ENCODE peak calls at places on chromosomes 11 and 22, in six cellular contexts. One of them, this sample, is unnamed.

GRCh38 chr22:26751217-26751616 is 93.8 kb downstream of the MIAT start:
- DNase-seq in pancreas: no peak
- DNase-seq in body of pancreas: no peak
- DNase-seq in RWPE1: no peak
- DNase-seq in colonic mucosa: no peak
- DNase-seq in dorsolateral prefrontal cortex: no peak
- DNase-seq in this sample: no peak

GRCh38 chr11:57901278-57901677 is 122.4 kb upstream of the OR9Q1 start:
- DNase-seq in pancreas: no peak
- DNase-seq in RWPE1: no peak
- DNase-seq in colonic mucosa: no peak
- DNase-seq in body of pancreas: no peak
- DNase-seq in dorsolateral prefrontal cortex: no peak
- DNase-seq in this sample: no peak

GRCh38 chr11:503179-503981 is 3.7 kb downstream of the RNH1 start:
- DNase-seq in colonic mucosa: peak
- DNase-seq in body of pancreas: peak
- DNase-seq in dorsolateral prefrontal cortex: peak
- DNase-seq in pancreas: no peak
- DNase-seq in RWPE1: peak
- DNase-seq in this sample: no peak

GRCh38 chr11:81278986-81279385 is 1454.7 kb downstream of the FAM181B start:
- DNase-seq in body of pancreas: no peak
- DNase-seq in RWPE1: no peak
- DNase-seq in dorsolateral prefrontal cortex: no peak
- DNase-seq in colonic mucosa: no peak
- DNase-seq in pancreas: no peak
- DNase-seq in this sample: no peak

GRCh38 chr22:20046730-20047129 is 25.8 kb downstream of the TANGO2 start:
- DNase-seq in RWPE1: no peak
- DNase-seq in body of pancreas: no peak
- DNase-seq in pancreas: no peak
- DNase-seq in dorsolateral prefrontal cortex: no peak
- DNase-seq in colonic mucosa: no peak
- DNase-seq in this sample: no peak

GRCh38 chr11:20488352-20488751 is 100.8 kb downstream of the PRMT3 start:
- DNase-seq in body of pancreas: no peak
- DNase-seq in pancreas: no peak
- DNase-seq in colonic mucosa: no peak
- DNase-seq in dorsolateral prefrontal cortex: no peak
- DNase-seq in RWPE1: no peak
- DNase-seq in this sample: no peak

GRCh38 chr11:95074806-95075563 is 8.3 kb downstream of the SRSF8 start:
- DNase-seq in RWPE1: no peak
- DNase-seq in colonic mucosa: peak
- DNase-seq in pancreas: peak
- DNase-seq in body of pancreas: peak
- DNase-seq in dorsolateral prefrontal cortex: no peak
- DNase-seq in this sample: peak

GRCh38 chr11:44708063-44708462 is 18.7 kb upstream of the TSPAN18 start:
- DNase-seq in dorsolateral prefrontal cortex: no peak
- DNase-seq in RWPE1: no peak
- DNase-seq in pancreas: no peak
- DNase-seq in colonic mucosa: no peak
- DNase-seq in body of pancreas: peak
- DNase-seq in this sample: no peak

GRCh38 chr11:102493524-102493923 is 37.0 kb downstream of the MMP7 start:
- DNase-seq in RWPE1: no peak
- DNase-seq in dorsolateral prefrontal cortex: no peak
- DNase-seq in colonic mucosa: no peak
- DNase-seq in pancreas: no peak
- DNase-seq in body of pancreas: no peak
- DNase-seq in this sample: no peak

GRCh38 chr11:78526497-78527146 is 48.0 kb downstream of the NARS2 start:
- DNase-seq in body of pancreas: no peak
- DNase-seq in dorsolateral prefrontal cortex: no peak
- DNase-seq in RWPE1: no peak
- DNase-seq in colonic mucosa: no peak
- DNase-seq in pancreas: no peak
- DNase-seq in this sample: no peak

GRCh38 chr11:30046211-30046945 is 29.5 kb upstream of the KCNA4 start:
- DNase-seq in dorsolateral prefrontal cortex: no peak
- DNase-seq in pancreas: no peak
- DNase-seq in body of pancreas: no peak
- DNase-seq in RWPE1: no peak
- DNase-seq in colonic mucosa: no peak
- DNase-seq in this sample: no peak

DNA sequence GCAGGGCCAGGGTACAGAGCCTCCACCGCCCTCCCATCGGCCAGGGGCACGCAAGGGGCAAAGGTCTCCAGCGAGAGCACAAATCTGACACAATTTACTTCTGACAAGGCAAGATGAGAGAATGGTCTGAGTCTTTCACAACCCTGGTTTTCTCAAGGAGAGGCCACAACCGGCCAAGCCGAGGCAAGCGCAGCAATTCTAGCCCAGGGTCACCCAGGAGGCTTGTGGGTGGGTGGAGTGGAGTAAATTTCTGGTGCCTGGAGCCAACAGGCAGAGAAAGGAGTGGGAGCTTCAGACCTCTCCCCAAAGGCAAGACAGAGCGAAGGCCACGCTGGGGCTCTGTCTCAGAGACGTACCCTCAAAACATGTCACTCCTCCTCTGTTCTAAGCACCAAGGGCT is 9.3 kb downstream of the LARGE2 start:
- DNase-seq in pancreas: no peak
- DNase-seq in body of pancreas: no peak
- DNase-seq in colonic mucosa: no peak
- DNase-seq in dorsolateral prefrontal cortex: no peak
- DNase-seq in RWPE1: no peak
- DNase-seq in this sample: no peak
- H3K27ac ChIP-seq in pancreas: no peak
- H3K27ac ChIP-seq in body of pancreas: no peak
- H3K27ac ChIP-seq in colonic mucosa: no peak
- H3K27ac ChIP-seq in dorsolateral prefrontal cortex: no peak
- H3K27ac ChIP-seq in RWPE1: peak
- H3K27ac ChIP-seq in this sample: no peak

DNA sequence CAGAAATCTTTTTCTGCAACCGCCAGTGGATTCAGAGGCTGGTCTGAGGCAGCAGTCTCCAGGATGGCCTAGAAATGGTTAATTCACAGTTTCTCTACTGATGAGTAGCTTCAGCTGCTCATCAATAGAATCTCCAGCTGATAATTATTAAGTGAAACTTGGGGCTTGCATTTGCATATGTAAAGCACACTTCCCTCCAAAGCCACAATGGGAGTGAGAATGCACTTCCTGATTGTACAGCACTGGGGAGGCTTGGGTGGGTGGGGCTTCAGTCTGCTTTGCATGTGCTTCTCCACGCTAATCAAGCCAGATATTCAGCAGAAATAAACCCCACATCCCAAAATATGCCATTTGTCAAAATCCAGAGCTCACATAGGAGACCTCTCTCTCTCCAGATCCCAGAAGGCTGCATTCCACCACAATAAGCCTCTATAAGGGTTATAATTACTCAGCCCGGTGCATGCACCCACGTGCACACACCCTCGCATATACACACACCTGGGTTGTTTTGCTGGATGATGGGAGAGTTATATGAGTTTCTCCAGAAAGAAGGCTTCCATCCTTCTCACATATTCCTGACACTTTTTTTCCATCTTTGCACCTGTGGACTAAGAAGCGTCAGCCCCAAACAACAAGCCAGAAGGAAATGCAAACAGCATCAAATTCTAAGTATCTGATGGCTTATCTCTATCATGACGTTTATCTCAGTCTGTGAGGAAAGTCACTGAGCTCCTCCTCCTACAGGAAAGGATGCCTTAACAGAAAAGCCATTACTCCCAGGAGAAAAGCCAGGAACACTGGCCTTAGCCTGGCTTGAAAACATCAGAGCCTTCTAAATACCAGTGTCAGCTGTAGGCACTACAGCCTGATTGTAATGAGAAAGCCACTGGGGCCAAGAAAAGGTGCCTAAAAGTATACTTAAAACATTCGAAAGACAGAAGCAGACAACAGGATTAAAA is 253.3 kb downstream of the LARGE1 start:
- DNase-seq in RWPE1: no peak
- DNase-seq in pancreas: no peak
- DNase-seq in dorsolateral prefrontal cortex: no peak
- DNase-seq in colonic mucosa: peak
- DNase-seq in body of pancreas: no peak
- DNase-seq in this sample: peak
- H3K27ac ChIP-seq in RWPE1: no peak
- H3K27ac ChIP-seq in pancreas: no peak
- H3K27ac ChIP-seq in dorsolateral prefrontal cortex: no peak
- H3K27ac ChIP-seq in colonic mucosa: no peak
- H3K27ac ChIP-seq in body of pancreas: no peak
- H3K27ac ChIP-seq in this sample: no peak

GRCh38 chr11:5597953-5598352 is 1.5 kb downstream of the TRIM6 start:
- DNase-seq in dorsolateral prefrontal cortex: no peak
- DNase-seq in colonic mucosa: no peak
- DNase-seq in RWPE1: no peak
- DNase-seq in body of pancreas: no peak
- DNase-seq in pancreas: no peak
- DNase-seq in this sample: no peak

GRCh38 chr11:5604896-5605295 is 8.5 kb downstream of the TRIM6 start:
- DNase-seq in dorsolateral prefrontal cortex: no peak
- DNase-seq in RWPE1: no peak
- DNase-seq in body of pancreas: no peak
- DNase-seq in pancreas: no peak
- DNase-seq in colonic mucosa: no peak
- DNase-seq in this sample: no peak

GRCh38 chr11:5603326-5603725 is 6.9 kb downstream of the TRIM6 start:
- DNase-seq in colonic mucosa: no peak
- DNase-seq in RWPE1: no peak
- DNase-seq in body of pancreas: no peak
- DNase-seq in dorsolateral prefrontal cortex: no peak
- DNase-seq in pancreas: no peak
- DNase-seq in this sample: no peak

GRCh38 chr11:5596611-5597201 is at the start of gene TRIM6:
- DNase-seq in colonic mucosa: peak
- DNase-seq in body of pancreas: peak
- DNase-seq in RWPE1: peak
- DNase-seq in dorsolateral prefrontal cortex: no peak
- DNase-seq in pancreas: peak
- DNase-seq in this sample: peak

GRCh38 chr11:5600374-5600851 is 4.0 kb downstream of the TRIM6 start:
- DNase-seq in pancreas: peak
- DNase-seq in RWPE1: peak
- DNase-seq in colonic mucosa: peak
- DNase-seq in dorsolateral prefrontal cortex: no peak
- DNase-seq in body of pancreas: peak
- DNase-seq in this sample: peak
- H3K27ac ChIP-seq in pancreas: peak
- H3K27ac ChIP-seq in RWPE1: no peak
- H3K27ac ChIP-seq in colonic mucosa: no peak
- H3K27ac ChIP-seq in dorsolateral prefrontal cortex: no peak
- H3K27ac ChIP-seq in body of pancreas: peak
- H3K27ac ChIP-seq in this sample: peak

DNA sequence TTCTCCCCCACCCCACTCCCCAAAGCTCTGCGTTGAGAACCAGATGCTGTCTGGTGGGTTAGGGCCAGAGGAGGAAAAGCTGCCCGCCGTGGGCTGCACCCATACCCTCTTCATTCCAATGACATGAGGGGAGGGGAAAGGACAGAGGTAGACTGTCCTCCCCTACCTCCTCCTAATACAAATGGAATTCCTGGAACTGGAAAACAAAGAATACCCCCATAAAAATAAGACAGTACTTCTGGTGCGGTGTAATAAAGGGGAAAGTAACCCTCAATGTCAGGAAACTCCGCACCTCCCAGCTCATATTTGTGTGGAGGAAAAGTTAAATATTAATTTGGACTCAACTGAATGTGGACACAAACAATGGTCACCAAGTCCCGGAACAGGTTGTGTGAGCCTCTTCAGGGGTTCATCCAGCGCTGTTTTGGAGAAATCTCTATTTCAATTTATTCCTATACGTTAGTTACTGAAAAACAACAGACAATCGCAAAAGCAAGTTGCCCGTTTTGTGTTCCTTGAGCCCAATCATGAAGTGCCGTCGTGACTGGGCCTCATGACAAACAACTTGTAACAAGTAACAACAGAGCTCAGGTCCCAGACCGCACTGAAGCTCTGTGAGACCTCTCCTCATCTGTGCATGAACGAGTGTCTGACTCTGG is 55.0 kb upstream of the B3GAT1 start:
- DNase-seq in colonic mucosa: peak
- DNase-seq in pancreas: no peak
- DNase-seq in body of pancreas: no peak
- DNase-seq in RWPE1: no peak
- DNase-seq in dorsolateral prefrontal cortex: no peak
- DNase-seq in this sample: peak
- H3K27ac ChIP-seq in colonic mucosa: peak
- H3K27ac ChIP-seq in pancreas: no peak
- H3K27ac ChIP-seq in body of pancreas: no peak
- H3K27ac ChIP-seq in RWPE1: no peak
- H3K27ac ChIP-seq in dorsolateral prefrontal cortex: no peak
- H3K27ac ChIP-seq in this sample: peak

DNA sequence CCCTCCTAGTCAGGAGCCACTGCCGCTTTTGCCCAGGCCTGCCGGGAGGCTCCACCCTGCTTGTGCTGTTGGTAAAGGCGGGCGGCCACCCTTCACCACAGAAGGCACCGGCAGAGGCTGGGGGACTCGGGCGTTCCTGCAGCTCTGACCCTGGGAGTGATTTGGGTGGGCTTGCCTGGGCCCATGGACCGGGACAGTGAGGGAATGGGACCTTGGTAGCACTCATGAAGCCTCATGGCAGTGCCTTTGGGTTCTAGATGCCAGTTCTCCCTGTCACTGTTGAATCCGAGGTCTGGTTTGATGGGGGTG is 4.4 kb downstream of the TPCN2 start:
- DNase-seq in dorsolateral prefrontal cortex: no peak
- DNase-seq in body of pancreas: no peak
- DNase-seq in colonic mucosa: no peak
- DNase-seq in pancreas: peak
- DNase-seq in RWPE1: no peak
- DNase-seq in this sample: no peak
- H3K27ac ChIP-seq in dorsolateral prefrontal cortex: no peak
- H3K27ac ChIP-seq in body of pancreas: no peak
- H3K27ac ChIP-seq in colonic mucosa: no peak
- H3K27ac ChIP-seq in pancreas: no peak
- H3K27ac ChIP-seq in RWPE1: peak
- H3K27ac ChIP-seq in this sample: no peak